ENCODE peak calls at places on chromosomes 6 and 20, in seven cellular contexts. Y is H1, E is esophagus muscularis mucosa, X is sigmoid colon, P is dorsolateral prefrontal cortex, T is IMR-90, M is astrocyte. G is an unnamed sample.

GRCh38 chr6:53827485-53827884 is 32.7 kb downstream of the LRRC1 start:
- DNase-seq in Y (no peak), E (no peak), X (no peak), P (no peak), T (no peak), M (no peak), G (no peak)

GRCh38 chr6:11634110-11634509 is 96.6 kb downstream of the TMEM170B start:
- DNase-seq in Y (no peak), E (no peak), X (no peak), P (no peak), T (no peak), M (no peak), G (no peak)

GRCh38 chr6:20997143-20997792 is 463.0 kb downstream of the CDKAL1 start:
- DNase-seq in Y (no peak), E (no peak), X (no peak), P (no peak), T (no peak), M (no peak), G (no peak)

GRCh38 chr20:32034581-32035397 is 17.3 kb upstream of the HCK start:
- DNase-seq in Y (no peak), E (no peak), X (no peak), P (no peak), T (no peak), M (no peak), G (no peak)

GRCh38 chr6:16426241-16426640 is 187.9 kb downstream of the GMPR start:
- DNase-seq in Y (no peak), E (no peak), X (no peak), P (no peak), T (no peak), M (no peak), G (no peak)

GRCh38 chr6:88669475-88669874 is 293.9 kb downstream of the RNGTT start:
- DNase-seq in Y (no peak), E (no peak), X (no peak), P (no peak), T (no peak), M (no peak), G (no peak)

GRCh38 chr20:45010399-45010828 is 44.1 kb downstream of the STK4 start:
- DNase-seq in Y (no peak), E (no peak), X (no peak), P (no peak), T (peak), M (peak), G (no peak)

GRCh38 chr6:137661601-137662000 is 167.4 kb upstream of the OLIG3 start:
- DNase-seq in Y (peak), E (no peak), X (no peak), P (no peak), T (peak), M (no peak), G (no peak)

GRCh38 chr6:7562769-7563168 is 21.3 kb downstream of the DSP start:
- DNase-seq in Y (no peak), E (no peak), X (no peak), P (no peak), T (no peak), M (no peak), G (no peak)

GRCh38 chr20:64260239-64260638 is 4.7 kb downstream of the PCMTD2 start:
- DNase-seq in Y (no peak), E (no peak), X (no peak), P (no peak), T (no peak), M (no peak), G (no peak)

GRCh38 chr20:64255361-64256281 is at the start of gene PCMTD2:
- DNase-seq in Y (peak), E (peak), X (peak), P (peak), T (peak), M (peak), G (no peak)

GRCh38 chr20:64257107-64257757 is 1.7 kb downstream of the PCMTD2 start:
- DNase-seq in Y (no peak), E (no peak), X (no peak), P (no peak), T (no peak), M (no peak), G (no peak)

GRCh38 chr20:64256282-64256947 is 867 bp downstream of the PCMTD2 start:
- DNase-seq in Y (no peak), E (no peak), X (no peak), P (no peak), T (peak), M (peak), G (no peak)

GRCh38 chr20:64258071-64258823 is 2.7 kb downstream of the PCMTD2 start:
- DNase-seq in Y (no peak), E (no peak), X (no peak), P (no peak), T (no peak), M (no peak), G (no peak)
- H3K4me3 ChIP-seq in Y (no peak), E (no peak), X (no peak), P (no peak), T (no peak), M (no peak), G (no peak)

GRCh38 chr6:33935439-33936080 is 131.8 kb upstream of the MLN start:
- DNase-seq in Y (no peak), E (no peak), X (no peak), P (no peak), T (no peak), M (no peak), G (no peak)
- H3K4me3 ChIP-seq in Y (no peak), E (no peak), X (no peak), P (no peak), T (no peak), M (no peak), G (no peak)

GRCh38 chr20:841568-842546 is 8.3 kb downstream of the FAM110A start:
- DNase-seq in Y (no peak), E (no peak), X (no peak), P (no peak), T (no peak), M (no peak), G (peak)

GRCh38 chr20:843908-844307 is 10.4 kb downstream of the FAM110A start:
- DNase-seq in Y (no peak), E (no peak), X (no peak), P (no peak), T (no peak), M (no peak), G (no peak)

GRCh38 chr20:840858-841567 is 7.5 kb downstream of the FAM110A start:
- DNase-seq in Y (no peak), E (no peak), X (no peak), P (no peak), T (no peak), M (no peak), G (no peak)

GRCh38 chr20:840503-840857 is 7.0 kb downstream of the FAM110A start:
- DNase-seq in Y (no peak), E (no peak), X (no peak), P (no peak), T (no peak), M (no peak), G (no peak)

DNA sequence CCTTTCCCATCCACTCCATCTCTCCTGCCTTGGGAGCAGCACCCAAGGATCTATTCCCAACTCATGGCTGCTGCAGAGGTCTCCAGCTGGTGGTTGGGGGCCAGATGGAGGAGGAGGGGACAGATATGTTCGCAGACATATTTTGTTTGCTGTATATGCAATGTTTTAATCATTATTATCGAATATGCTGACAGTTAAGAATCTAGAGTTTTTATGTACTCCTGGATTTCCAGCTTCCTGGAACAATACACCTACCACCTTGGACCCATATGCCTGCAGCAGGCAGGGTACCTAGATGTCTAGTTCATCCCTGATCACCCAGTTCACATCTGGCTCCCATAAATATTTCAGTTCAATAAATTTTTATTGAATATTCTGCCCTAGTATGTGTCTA is 9.0 kb downstream of the FAM110A start:
- DNase-seq in Y (no peak), E (no peak), X (no peak), P (no peak), T (no peak), M (no peak), G (no peak)
- H3K4me3 ChIP-seq in Y (peak), E (no peak), X (no peak), P (no peak), T (no peak), M (no peak), G (peak)

GRCh38 chr6:107712523-107713213 is 111.4 kb downstream of the SCML4 start:
- DNase-seq in Y (no peak), E (no peak), X (peak), P (no peak), T (peak), M (peak), G (no peak)
- H3K4me3 ChIP-seq in Y (no peak), E (peak), X (no peak), P (peak), T (peak), M (no peak), G (no peak)

DNA sequence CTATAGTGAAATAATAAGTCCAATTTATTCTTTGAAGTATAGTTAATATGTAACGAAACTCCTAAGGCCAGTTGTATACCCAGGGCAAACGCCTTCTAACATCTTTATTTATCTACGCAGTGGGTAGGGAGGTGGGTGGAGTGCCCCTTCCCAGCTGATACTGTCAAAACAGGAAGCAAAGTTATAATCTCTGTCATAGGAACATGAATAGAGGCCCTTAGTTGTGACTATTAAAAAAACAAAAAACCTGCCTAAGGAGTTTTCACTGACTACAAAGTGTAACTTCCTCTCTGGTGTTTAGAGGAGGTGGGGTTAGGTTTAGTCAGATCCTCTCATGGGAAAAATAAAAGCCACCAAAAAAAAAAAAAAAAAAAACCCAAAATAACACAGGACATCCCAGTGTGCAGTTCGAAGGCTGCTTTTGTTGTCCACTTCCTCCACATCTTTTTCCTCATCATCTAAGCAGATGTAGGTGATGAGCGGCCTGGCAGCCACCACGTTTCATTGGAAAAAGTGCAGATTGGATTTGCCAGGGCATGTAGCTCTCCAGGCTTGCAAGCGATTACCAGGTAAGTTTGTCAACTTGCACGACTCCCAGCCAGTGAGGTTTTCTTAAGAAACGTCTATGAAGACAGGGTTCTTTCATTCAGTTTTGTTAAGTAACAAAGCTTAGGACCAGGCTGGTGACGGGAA is 58.7 kb downstream of the UTRN start:
- DNase-seq in Y (no peak), E (peak), X (no peak), P (no peak), T (no peak), M (no peak), G (peak)
- H3K4me3 ChIP-seq in Y (no peak), E (peak), X (no peak), P (no peak), T (no peak), M (no peak), G (no peak)

GRCh38 chr6:42135161-42135560 is 7.3 kb downstream of the C6orf132 start:
- DNase-seq in Y (no peak), E (no peak), X (no peak), P (no peak), T (no peak), M (no peak), G (no peak)

GRCh38 chr6:42135722-42136121 is 6.7 kb downstream of the C6orf132 start:
- DNase-seq in Y (no peak), E (no peak), X (no peak), P (no peak), T (no peak), M (no peak), G (no peak)

GRCh38 chr6:42138190-42138589 is 4.2 kb downstream of the C6orf132 start:
- DNase-seq in Y (no peak), E (no peak), X (no peak), P (no peak), T (no peak), M (no peak), G (no peak)

GRCh38 chr6:42137192-42137753 is 5.1 kb downstream of the C6orf132 start:
- DNase-seq in Y (no peak), E (no peak), X (no peak), P (no peak), T (no peak), M (no peak), G (no peak)

DNA sequence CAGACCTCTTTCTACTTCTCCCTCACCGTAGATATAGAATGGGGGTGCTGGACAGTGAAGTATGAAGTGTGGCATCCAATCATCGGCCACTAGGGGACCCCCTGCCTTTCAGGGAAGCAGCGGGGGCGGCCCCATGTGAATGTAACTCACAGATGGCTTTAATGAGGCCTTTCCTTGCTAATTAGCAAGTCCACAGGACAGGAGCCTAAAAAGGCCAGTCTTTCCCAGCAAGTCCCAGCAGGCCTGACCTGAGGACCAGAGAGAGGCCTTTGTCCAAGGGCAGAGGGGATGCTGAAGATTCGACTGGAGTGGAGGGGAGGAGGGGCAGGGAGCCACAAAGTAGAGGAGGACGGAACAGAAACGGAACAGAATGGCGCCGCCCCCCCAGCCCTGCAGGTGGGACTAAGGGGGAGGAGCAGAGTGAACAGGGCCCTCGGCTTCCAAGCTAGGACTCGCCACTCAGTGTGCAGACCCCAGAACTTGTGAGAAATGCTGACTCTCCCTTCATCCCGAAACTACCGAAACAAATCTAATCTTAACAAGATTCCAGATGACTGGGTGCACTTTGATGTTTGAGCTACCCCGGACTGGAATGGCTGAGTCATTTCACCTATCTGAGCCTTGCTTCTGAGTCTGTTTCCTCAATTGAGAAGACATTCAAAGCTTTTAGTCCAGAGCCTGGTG is 5.8 kb downstream of the C6orf132 start:
- DNase-seq in Y (peak), E (no peak), X (no peak), P (no peak), T (peak), M (peak), G (no peak)
- H3K4me3 ChIP-seq in Y (peak), E (no peak), X (no peak), P (no peak), T (no peak), M (peak), G (no peak)

DNA sequence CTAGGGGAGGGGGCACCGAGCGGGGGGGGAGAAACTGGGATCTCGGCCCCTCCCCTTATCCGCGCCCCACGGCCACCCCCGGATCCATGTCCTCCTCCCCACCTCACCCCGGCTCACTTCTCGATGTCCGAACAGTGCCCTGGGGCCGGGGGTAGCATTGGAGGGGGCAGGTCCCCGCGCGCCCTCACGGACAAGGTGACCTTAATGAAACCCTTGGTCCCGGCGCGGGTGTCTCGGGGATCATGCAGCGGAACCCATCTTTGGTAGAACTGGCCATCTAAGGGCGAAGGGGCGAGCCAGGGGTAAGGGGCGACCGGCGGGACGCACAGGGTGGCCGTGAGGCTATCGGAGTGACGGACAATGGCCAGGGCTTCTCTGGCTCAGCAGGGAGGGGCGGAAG is 13.6 kb upstream of the SPAG4 start:
- DNase-seq in Y (no peak), E (no peak), X (peak), P (no peak), T (no peak), M (no peak), G (no peak)
- H3K4me3 ChIP-seq in Y (peak), E (peak), X (peak), P (peak), T (no peak), M (peak), G (no peak)

DNA sequence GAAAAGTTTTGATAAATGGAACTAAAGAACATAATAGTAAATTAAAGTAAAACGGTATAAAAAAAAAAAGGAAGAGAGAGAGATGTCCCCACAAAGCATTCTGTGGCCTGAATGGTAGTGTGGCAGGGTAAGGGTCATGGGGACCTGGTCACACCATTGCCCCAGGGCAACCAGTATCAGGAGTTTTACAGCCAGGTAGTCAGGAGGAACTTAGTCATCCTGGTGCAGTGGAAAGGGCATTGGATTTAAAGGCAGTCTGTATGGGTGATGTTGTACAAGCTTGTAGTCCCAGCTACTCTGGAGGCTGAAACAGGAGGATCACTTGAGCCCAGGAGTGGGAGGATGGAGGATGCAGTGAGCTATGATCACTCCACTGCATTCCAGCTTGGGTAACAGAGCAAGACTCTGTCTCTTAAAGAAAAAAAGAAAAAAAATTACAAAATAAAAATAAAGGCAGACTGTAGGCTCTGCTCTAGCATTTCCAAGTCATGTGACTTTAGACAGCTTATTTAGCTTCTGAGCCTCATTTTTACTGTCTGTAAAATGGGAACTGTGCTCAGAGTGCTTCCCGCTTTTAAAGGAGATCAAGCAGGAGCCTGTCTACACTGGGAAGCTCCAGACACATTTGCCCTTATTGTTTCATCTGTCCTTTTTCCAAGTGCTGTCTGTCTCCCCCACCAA is 112.8 kb upstream of the ARMC2 start:
- DNase-seq in Y (no peak), E (no peak), X (no peak), P (no peak), T (no peak), M (no peak), G (no peak)
- H3K4me3 ChIP-seq in Y (no peak), E (no peak), X (no peak), P (no peak), T (no peak), M (no peak), G (no peak)

GRCh38 chr6:15412767-15413166 is 166.9 kb downstream of the JARID2 start:
- DNase-seq in Y (no peak), E (no peak), X (no peak), P (no peak), T (no peak), M (no peak), G (no peak)

GRCh38 chr6:15410126-15410391 is 164.2 kb downstream of the JARID2 start:
- DNase-seq in Y (no peak), E (no peak), X (no peak), P (no peak), T (no peak), M (no peak), G (no peak)

GRCh38 chr6:15413558-15414257 is 167.8 kb downstream of the JARID2 start:
- DNase-seq in Y (no peak), E (no peak), X (no peak), P (no peak), T (peak), M (peak), G (no peak)

GRCh38 chr6:15410752-15411151 is 164.9 kb downstream of the JARID2 start:
- DNase-seq in Y (no peak), E (no peak), X (no peak), P (no peak), T (no peak), M (no peak), G (no peak)

DNA sequence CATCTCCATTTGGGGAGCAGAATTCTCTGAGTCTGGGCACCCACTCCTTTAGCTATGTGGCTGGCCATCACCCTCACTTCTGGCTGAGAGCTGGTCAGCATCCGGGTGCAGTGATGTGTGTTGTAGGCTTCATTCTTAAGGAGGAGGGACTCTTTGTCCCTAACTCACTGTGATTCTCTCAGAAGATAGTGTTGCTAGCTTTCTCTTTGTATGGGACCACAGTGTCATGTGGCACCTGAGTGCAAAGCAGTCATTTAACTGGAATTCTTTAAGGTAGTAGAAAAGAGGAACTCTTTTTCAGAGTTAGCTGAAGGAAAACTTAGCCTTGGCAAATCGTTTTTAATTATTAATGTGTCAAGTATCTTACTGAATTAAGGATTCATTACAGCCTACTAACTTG is 165.9 kb downstream of the JARID2 start:
- DNase-seq in Y (no peak), E (no peak), X (no peak), P (no peak), T (no peak), M (no peak), G (no peak)
- H3K4me3 ChIP-seq in Y (no peak), E (no peak), X (no peak), P (no peak), T (no peak), M (no peak), G (no peak)

G was measured in LNCaP clone FGC.